ENCODE peak calls at places on chromosomes 1 and 21, in five cellular contexts. F, H, V, D and Q are unnamed samples.

GRCh38 chr1:156859523-156860112 is 701 bp upstream of the INSRR start:
- DNase-seq in F (no peak), D (no peak), H (peak), V (no peak), Q (no peak)

GRCh38 chr1:203891950-203892349 is 30.6 kb downstream of the SNRPE start:
- DNase-seq in F (no peak), H (no peak), D (no peak), V (no peak), Q (no peak)

GRCh38 chr1:116765962-116766361 is 11.7 kb downstream of the CD2 start:
- DNase-seq in F (no peak), V (no peak), H (peak), D (no peak), Q (no peak)

GRCh38 chr1:81351864-81352263 is 448.9 kb upstream of the ADGRL2 start:
- DNase-seq in F (no peak), V (no peak), H (no peak), D (no peak), Q (no peak)

GRCh38 chr21:29477347-29477746 is 178.6 kb downstream of the BACH1 start:
- DNase-seq in D (no peak), F (no peak), V (no peak), H (no peak), Q (no peak)

GRCh38 chr1:26768755-26769154 is 19.0 kb upstream of the PIGV start:
- DNase-seq in V (no peak), D (no peak), H (peak), F (no peak), Q (no peak)

GRCh38 chr1:35708179-35708891 is 10.3 kb downstream of the C1orf216 start:
- DNase-seq in H (peak), D (no peak), V (no peak), F (peak), Q (no peak)

GRCh38 chr1:7278045-7278444 is 492.8 kb downstream of the CAMTA1 start:
- DNase-seq in V (no peak), H (no peak), D (no peak), F (no peak), Q (no peak)

GRCh38 chr21:15496896-15497295 is 232.9 kb upstream of the USP25 start:
- DNase-seq in D (no peak), V (no peak), H (no peak), F (no peak), Q (no peak)

GRCh38 chr1:163450986-163451385 is 129.2 kb downstream of the NUF2 start:
- DNase-seq in H (no peak), F (no peak), V (no peak), D (no peak), Q (no peak)

GRCh38 chr1:20472860-20473711 is 12.9 kb downstream of the CAMK2N1 start:
- DNase-seq in V (peak), H (peak), D (no peak), F (peak), Q (no peak)